ENCODE peak calls at places on chromosomes 16 and 17, in eight cellular contexts. O, F, A, D, G, R, B and K are unnamed samples.

GRCh38 chr17:32303861-32304288 is 38.1 kb downstream of the C17orf75 start:
- DNase-seq in O (no peak), F (no peak), A (no peak), D (no peak), G (no peak), R (no peak), B (no peak), K (no peak)

GRCh38 chr16:19831678-19832077 is 53.0 kb downstream of the GPRC5B start:
- DNase-seq in O (no peak), F (peak), A (peak), D (no peak), G (no peak), R (peak), B (no peak), K (no peak)

GRCh38 chr17:75088902-75089417 is 1.2 kb downstream of the SLC16A5 start:
- DNase-seq in O (peak), F (no peak), A (peak), D (peak), G (no peak), R (no peak), B (no peak), K (no peak)

GRCh38 chr17:59558953-59559352 is 6.5 kb upstream of the DHX40 start:
- DNase-seq in O (no peak), F (no peak), A (peak), D (no peak), G (no peak), R (no peak), B (no peak), K (no peak)

GRCh38 chr17:44916781-44917241 is 1.5 kb upstream of the GFAP start:
- DNase-seq in O (no peak), F (no peak), A (no peak), D (no peak), G (no peak), R (peak), B (peak), K (no peak)

GRCh38 chr17:38967290-38967738 is at the start of gene FBXO47:
- DNase-seq in O (peak), F (peak), A (peak), D (peak), G (peak), R (peak), B (peak), K (peak)

GRCh38 chr16:11686713-11687112 is 18.5 kb downstream of the SNN start:
- DNase-seq in O (no peak), F (no peak), A (no peak), D (no peak), G (no peak), R (no peak), B (no peak), K (no peak)

GRCh38 chr16:84115919-84116719 is 623 bp downstream of the MBTPS1 start:
- DNase-seq in O (no peak), F (no peak), A (peak), D (peak), G (no peak), R (peak), B (peak), K (no peak)

GRCh38 chr17:69880591-69881112 is 194.4 kb upstream of the KCNJ16 start:
- DNase-seq in O (no peak), F (no peak), A (no peak), D (no peak), G (no peak), R (no peak), B (no peak), K (no peak)

GRCh38 chr16:49598386-49599170 is 225.0 kb downstream of the C16orf78 start:
- DNase-seq in O (no peak), F (no peak), A (no peak), D (peak), G (no peak), R (no peak), B (no peak), K (no peak)

GRCh38 chr17:36136031-36136430 is 32.4 kb downstream of the CCL4 start:
- DNase-seq in O (no peak), F (no peak), A (no peak), D (no peak), G (no peak), R (no peak), B (no peak), K (no peak)

GRCh38 chr16:54936979-54937672 is 6.5 kb downstream of the IRX5 start:
- DNase-seq in O (peak), F (no peak), A (peak), D (no peak), G (peak), R (no peak), B (no peak), K (no peak)

GRCh38 chr16:75420987-75421819 is 12.1 kb downstream of the CFDP1 start:
- DNase-seq in O (peak), F (no peak), A (peak), D (peak), G (peak), R (no peak), B (no peak), K (peak)

GRCh38 chr17:73342057-73342522 is 30.3 kb upstream of the CDC42EP4 start:
- DNase-seq in O (no peak), F (peak), A (peak), D (peak), G (no peak), R (peak), B (peak), K (peak)

GRCh38 chr17:58376472-58376921 is 24.5 kb upstream of the SUPT4H1 start:
- DNase-seq in O (no peak), F (no peak), A (no peak), D (no peak), G (no peak), R (no peak), B (no peak), K (no peak)

GRCh38 chr17:2028737-2029136 is 1.2 kb upstream of the DPH1 start:
- DNase-seq in O (no peak), F (no peak), A (no peak), D (no peak), G (no peak), R (no peak), B (no peak), K (peak)

GRCh38 chr17:18928726-18929125 is 23.2 kb upstream of the SLC5A10 start:
- DNase-seq in O (no peak), F (no peak), A (no peak), D (no peak), G (no peak), R (no peak), B (no peak), K (no peak)

GRCh38 chr16:58021661-58022551 is 3.6 kb upstream of the MMP15 start:
- DNase-seq in O (peak), F (no peak), A (peak), D (no peak), G (no peak), R (no peak), B (no peak), K (no peak)

GRCh38 chr16:16096161-16096857 is 127.0 kb downstream of the ABCC6 start:
- DNase-seq in O (no peak), F (no peak), A (peak), D (no peak), G (no peak), R (no peak), B (no peak), K (no peak)

GRCh38 chr16:749010-749409 is 8.2 kb upstream of the CIAO3 start:
- DNase-seq in O (no peak), F (peak), A (peak), D (no peak), G (no peak), R (no peak), B (no peak), K (no peak)

DNA sequence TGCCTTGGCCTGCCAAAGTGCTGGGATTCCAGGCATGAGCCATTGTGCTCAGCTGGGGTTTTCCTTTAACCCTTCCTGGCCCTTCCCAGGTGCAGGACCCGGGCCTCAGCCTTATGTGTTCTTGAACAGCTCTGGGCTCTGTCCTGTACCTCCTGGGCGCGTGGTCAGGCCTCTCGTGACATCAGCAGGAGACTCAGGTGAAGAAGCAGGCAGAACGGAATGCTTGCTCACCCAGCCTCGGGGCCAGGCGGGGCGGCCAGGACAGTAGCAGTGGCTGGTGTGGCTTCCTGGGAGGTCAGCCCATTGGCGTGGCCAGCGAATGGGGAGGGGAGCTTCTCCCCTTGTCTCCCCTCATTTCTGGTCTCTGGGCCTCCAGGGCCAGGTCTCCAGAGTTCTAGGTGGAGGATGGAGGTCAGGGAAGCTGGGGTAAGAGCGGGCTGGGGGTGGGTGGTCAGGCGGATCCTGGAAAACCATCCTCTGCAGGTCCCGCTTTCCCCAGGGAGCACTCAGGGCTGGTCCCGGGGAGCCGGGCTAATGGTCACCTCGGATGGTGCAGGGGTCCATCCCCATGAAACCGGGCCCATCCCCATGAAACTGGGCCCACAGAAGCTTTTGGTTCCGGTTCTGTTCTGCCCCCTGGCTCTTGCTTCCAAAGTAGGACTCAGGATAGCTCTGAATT is 281.5 kb downstream of the SEC14L1 start:
- DNase-seq in O (no peak), F (no peak), A (no peak), D (no peak), G (no peak), R (peak), B (no peak), K (no peak)
- TF ChIP-seq CTCF in O (no peak), F (no peak), A (no peak), D (no peak), G (no peak), R (no peak), B (no peak), K (no peak)

DNA sequence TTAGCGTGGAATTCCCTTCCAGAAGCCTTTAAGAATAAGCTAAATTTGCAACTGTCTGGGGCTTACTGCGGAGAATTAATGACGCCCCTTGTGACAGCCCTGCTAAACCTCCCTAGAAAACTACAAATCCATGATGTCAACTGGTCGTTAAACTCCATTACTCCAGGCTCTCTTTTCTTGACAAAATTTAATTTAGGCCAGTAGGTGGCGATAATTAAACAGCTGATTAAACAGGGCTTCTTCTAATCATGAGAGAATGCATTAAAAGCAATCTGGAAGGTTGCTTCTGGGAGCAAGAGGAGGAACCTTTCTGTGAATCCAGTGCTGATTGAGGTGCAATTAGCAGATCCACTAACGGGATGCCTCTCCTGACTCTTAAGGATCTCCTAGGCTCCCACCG is 8.1 kb upstream of the NLRP1 start:
- DNase-seq in O (no peak), F (no peak), A (peak), D (no peak), G (no peak), R (peak), B (no peak), K (peak)
- TF ChIP-seq CTCF in O (peak), F (peak), A (peak), D (no peak), G (peak), R (peak), B (peak), K (peak)

GRCh38 chr17:17385502-17385901 is 82.3 kb downstream of the NT5M start:
- DNase-seq in O (peak), F (no peak), A (no peak), D (no peak), G (no peak), R (no peak), B (peak), K (no peak)

GRCh38 chr17:17388657-17389496 is 85.7 kb downstream of the NT5M start:
- DNase-seq in O (peak), F (no peak), A (no peak), D (no peak), G (no peak), R (no peak), B (no peak), K (no peak)

GRCh38 chr17:17387017-17387416 is 83.8 kb downstream of the NT5M start:
- DNase-seq in O (peak), F (no peak), A (no peak), D (no peak), G (no peak), R (peak), B (no peak), K (no peak)

GRCh38 chr17:17386143-17386800 is 83.1 kb downstream of the NT5M start:
- DNase-seq in O (peak), F (no peak), A (no peak), D (no peak), G (no peak), R (no peak), B (no peak), K (no peak)

DNA sequence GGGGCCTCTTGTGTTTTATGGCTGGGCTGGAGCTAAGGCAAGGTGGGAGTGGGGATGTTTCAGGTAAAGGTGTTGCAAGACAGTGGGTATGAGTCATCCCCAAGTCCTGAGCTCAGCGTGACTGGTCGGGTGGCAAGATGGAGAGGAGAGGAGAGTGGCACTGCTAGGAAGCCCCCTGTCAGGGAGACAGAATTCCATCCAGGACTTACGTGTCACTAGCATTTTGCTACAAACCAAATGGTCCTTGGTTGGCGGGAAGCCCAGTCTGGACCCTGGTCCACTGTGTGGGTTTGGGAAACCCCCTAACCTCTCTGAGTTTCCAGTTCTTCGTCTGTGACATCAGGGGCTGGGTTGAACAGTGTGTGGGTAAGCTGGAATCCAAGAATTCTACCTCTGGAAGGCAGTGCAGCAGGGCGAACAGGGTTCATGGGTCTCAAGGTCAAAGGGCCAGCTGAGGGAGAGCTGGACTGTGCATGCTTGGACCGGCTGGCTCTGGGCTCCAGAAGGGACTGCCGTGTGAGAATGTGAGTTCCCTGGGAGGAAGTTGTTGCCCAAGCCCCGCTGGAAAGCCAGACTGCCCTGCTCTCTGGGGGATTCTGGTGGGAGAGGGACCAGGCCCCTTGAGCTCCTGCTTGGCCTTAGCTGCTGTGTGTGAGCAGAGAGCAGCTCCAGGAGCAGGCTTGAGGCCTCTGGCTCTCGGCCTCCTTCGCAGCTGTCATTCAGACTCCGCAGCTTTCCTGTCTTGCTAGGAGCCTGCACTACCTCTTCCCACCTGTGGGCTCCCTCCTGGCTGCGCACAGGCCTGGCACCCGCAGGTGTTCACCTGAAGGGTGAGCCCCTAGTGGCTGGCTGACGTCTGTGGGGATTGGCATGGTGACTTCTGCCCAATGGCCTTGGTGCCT is 84.5 kb downstream of the NT5M start:
- DNase-seq in O (peak), F (no peak), A (no peak), D (peak), G (no peak), R (peak), B (no peak), K (no peak)
- TF ChIP-seq CTCF in O (no peak), F (no peak), A (peak), D (no peak), G (peak), R (no peak), B (no peak), K (peak)

DNA sequence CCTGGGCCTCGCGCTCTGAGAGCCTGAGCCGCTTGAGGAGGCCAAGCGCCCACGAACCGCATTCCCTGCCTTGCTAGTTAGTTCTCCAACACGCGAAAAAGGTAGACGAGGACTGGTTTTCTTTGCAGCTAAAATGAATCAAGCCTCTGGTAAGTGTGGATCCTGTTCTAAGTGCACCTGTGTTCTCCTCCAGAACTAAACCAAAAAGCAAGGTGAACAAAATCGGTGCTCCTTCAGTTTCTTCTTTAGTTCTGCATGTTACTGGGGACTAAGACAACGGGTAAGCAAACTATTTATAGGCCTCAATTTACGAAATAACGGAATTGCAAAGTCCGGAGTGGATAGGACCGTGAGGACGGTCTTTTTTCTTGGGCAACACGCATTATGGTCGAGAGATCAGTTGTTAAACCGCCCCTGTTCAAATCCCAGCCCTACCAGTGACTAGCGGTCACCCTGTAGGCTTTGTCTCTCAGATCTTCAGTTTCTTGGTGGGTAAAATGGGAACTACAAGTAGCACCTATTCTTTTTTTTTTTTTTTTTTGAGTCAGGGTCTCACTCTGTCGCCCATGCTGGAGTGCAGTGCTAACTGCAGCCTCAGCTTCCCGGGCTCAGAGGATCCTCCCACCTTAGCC is 993 bp upstream of the ANKRD11 start:
- DNase-seq in O (peak), F (no peak), A (peak), D (no peak), G (no peak), R (no peak), B (no peak), K (no peak)
- TF ChIP-seq CTCF in O (peak), F (no peak), A (peak), D (no peak), G (peak), R (no peak), B (no peak), K (no peak)

DNA sequence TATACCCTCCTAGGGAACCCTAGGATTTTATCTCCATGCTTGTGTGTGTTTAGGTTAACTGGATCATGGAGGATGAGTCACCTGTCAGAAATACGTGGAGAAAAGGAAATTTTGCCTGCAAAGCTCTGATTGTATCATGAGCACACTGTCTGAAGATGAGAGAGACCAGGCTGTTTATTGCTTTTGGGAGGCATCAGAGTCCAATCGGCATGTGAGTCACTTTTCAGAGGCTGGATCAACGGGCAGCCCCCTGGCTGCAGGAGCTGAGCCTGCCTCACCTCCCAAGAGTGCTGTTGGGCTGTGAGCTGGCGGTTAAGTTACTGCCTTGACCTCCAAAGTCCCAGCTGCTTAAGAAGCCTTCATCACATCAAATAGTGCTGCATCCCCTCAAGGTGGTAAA is 41.5 kb upstream of the MED9 start:
- DNase-seq in O (no peak), F (peak), A (peak), D (no peak), G (no peak), R (no peak), B (no peak), K (no peak)
- TF ChIP-seq CTCF in O (no peak), F (peak), A (peak), D (no peak), G (no peak), R (no peak), B (no peak), K (no peak)

DNA sequence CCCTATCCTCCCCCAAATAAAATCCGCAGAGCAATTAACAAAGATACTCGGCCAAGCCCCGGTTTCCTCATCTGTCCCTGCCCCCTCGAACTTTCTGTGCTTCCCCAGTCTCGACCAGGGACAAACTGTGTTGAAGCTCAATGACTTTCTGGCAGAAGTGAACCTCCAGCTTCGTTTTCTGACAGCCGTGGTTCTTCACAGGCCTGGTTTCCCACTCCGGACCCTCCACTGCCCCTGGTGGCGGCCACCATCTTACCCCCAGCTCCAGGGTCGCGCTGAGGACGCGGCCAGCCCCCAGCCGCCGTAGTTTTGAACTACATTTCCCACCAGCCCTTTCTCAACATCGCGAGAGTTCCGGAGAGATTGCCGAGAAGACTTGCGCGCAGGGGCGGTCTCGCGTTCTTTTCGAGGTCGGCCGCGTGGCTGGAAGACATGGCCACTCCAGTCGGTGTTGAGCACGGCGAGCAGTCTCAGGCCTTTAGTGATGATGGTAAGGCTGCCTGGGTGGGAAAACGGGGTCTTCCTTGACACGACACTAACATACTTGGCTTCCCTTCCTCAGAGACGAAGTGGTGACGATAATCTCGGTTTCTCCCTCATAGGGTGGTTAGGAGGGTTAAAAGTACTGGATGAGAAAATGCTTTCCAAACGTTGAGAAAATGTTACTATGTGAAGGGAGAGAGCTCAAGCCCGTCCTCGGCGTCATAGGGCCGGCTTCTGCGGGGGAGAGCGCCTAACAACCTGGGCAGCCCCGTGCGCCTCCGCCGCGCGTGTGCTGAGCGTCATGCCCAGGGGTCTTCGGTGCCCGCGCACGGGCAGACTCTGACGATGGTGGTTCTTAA is 17.7 kb downstream of the PRCD start:
- DNase-seq in O (peak), F (peak), A (peak), D (peak), G (peak), R (peak), B (peak), K (peak)
- TF ChIP-seq CTCF in O (peak), F (peak), A (peak), D (no peak), G (peak), R (peak), B (peak), K (peak)

DNA sequence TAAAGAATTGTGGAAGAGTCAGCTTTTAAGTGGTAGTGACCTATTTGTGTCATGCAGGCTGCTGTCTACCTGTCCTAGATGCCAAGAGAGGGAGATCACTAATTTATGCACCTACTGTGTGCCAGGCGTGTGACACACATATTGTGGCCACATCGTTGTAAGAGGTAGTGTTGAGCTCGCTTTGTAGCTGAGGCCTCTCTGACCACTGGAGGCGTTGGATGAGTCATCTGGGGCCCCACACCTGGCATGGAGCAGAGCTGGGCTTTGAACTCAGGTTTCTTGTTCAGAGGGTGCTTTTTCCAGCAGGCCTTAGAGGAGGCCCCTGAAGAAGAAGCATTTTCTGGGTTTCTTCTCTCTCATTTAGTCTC is 52.3 kb upstream of the LGALS9 start:
- DNase-seq in O (no peak), F (no peak), A (peak), D (no peak), G (no peak), R (no peak), B (no peak), K (no peak)
- TF ChIP-seq CTCF in O (no peak), F (no peak), A (no peak), D (no peak), G (no peak), R (no peak), B (no peak), K (no peak)